ENCODE peak calls at places on chromosomes 7 and 10, in five cellular contexts. One of them, this sample, is unnamed.
A peak's percentile ranks its signal among the peaks of the same experiment; 100 is the strongest.

GRCh38 chr7:27187158-27187701 is 2.2 kb upstream of the HOXA11 start:
- DNase-seq in stimulated activated CD4-positive, alpha-beta T cell treated with anti-CD3 and anti-CD28 coated beads, Interleukin-12 subunit alpha, Interleukin-12 subunit beta, amount 100 ng/mL, for 4 hours: no peak
- DNase-seq in WTC11: no peak
- DNase-seq in ELF-1: no peak
- DNase-seq in NCI-H1105: no peak
- DNase-seq in this sample: no peak

GRCh38 chr10:125472037-125472607 is 210.8 kb downstream of the TEX36 start:
- DNase-seq in stimulated activated CD4-positive, alpha-beta T cell treated with anti-CD3 and anti-CD28 coated beads, Interleukin-12 subunit alpha, Interleukin-12 subunit beta, amount 100 ng/mL, for 4 hours: no peak
- DNase-seq in WTC11: no peak
- DNase-seq in ELF-1: no peak
- DNase-seq in NCI-H1105: no peak
- DNase-seq in this sample: no peak

GRCh38 chr7:74302745-74303221 is 13.6 kb downstream of the CLIP2 start:
- DNase-seq in stimulated activated CD4-positive, alpha-beta T cell treated with anti-CD3 and anti-CD28 coated beads, Interleukin-12 subunit alpha, Interleukin-12 subunit beta, amount 100 ng/mL, for 4 hours: no peak
- DNase-seq in WTC11: no peak
- DNase-seq in ELF-1: no peak
- DNase-seq in NCI-H1105: no peak
- DNase-seq in this sample: no peak

GRCh38 chr7:4738711-4739527 is 36.5 kb upstream of the AP5Z1 start:
- DNase-seq in stimulated activated CD4-positive, alpha-beta T cell treated with anti-CD3 and anti-CD28 coated beads, Interleukin-12 subunit alpha, Interleukin-12 subunit beta, amount 100 ng/mL, for 4 hours: no peak
- DNase-seq in WTC11: no peak
- DNase-seq in ELF-1: peak; percentile 91
- DNase-seq in NCI-H1105: no peak
- DNase-seq in this sample: peak; percentile 36

GRCh38 chr10:95836610-95837367 is 71.0 kb upstream of the CC2D2B start:
- DNase-seq in stimulated activated CD4-positive, alpha-beta T cell treated with anti-CD3 and anti-CD28 coated beads, Interleukin-12 subunit alpha, Interleukin-12 subunit beta, amount 100 ng/mL, for 4 hours: no peak
- DNase-seq in WTC11: no peak
- DNase-seq in ELF-1: no peak
- DNase-seq in NCI-H1105: no peak
- DNase-seq in this sample: no peak

GRCh38 chr10:9010093-9010492 is 955.6 kb downstream of the GATA3 start:
- DNase-seq in stimulated activated CD4-positive, alpha-beta T cell treated with anti-CD3 and anti-CD28 coated beads, Interleukin-12 subunit alpha, Interleukin-12 subunit beta, amount 100 ng/mL, for 4 hours: no peak
- DNase-seq in WTC11: no peak
- DNase-seq in ELF-1: no peak
- DNase-seq in NCI-H1105: no peak
- DNase-seq in this sample: peak; percentile 14

GRCh38 chr7:128174391-128174790 is 66.7 kb upstream of the LEP start:
- DNase-seq in stimulated activated CD4-positive, alpha-beta T cell treated with anti-CD3 and anti-CD28 coated beads, Interleukin-12 subunit alpha, Interleukin-12 subunit beta, amount 100 ng/mL, for 4 hours: no peak
- DNase-seq in WTC11: no peak
- DNase-seq in ELF-1: peak; percentile 29
- DNase-seq in NCI-H1105: no peak
- DNase-seq in this sample: no peak

GRCh38 chr10:75508814-75509306 is 77.4 kb downstream of the LRMDA start:
- DNase-seq in stimulated activated CD4-positive, alpha-beta T cell treated with anti-CD3 and anti-CD28 coated beads, Interleukin-12 subunit alpha, Interleukin-12 subunit beta, amount 100 ng/mL, for 4 hours: no peak
- DNase-seq in WTC11: no peak
- DNase-seq in ELF-1: peak; percentile 24
- DNase-seq in NCI-H1105: no peak
- DNase-seq in this sample: no peak

GRCh38 chr7:69739906-69740545 is 141.8 kb downstream of the AUTS2 start:
- DNase-seq in stimulated activated CD4-positive, alpha-beta T cell treated with anti-CD3 and anti-CD28 coated beads, Interleukin-12 subunit alpha, Interleukin-12 subunit beta, amount 100 ng/mL, for 4 hours: no peak
- DNase-seq in WTC11: no peak
- DNase-seq in ELF-1: peak; percentile 34
- DNase-seq in NCI-H1105: peak; percentile 14
- DNase-seq in this sample: no peak

GRCh38 chr7:19069842-19070241 is 47.6 kb downstream of the TWIST1 start:
- DNase-seq in stimulated activated CD4-positive, alpha-beta T cell treated with anti-CD3 and anti-CD28 coated beads, Interleukin-12 subunit alpha, Interleukin-12 subunit beta, amount 100 ng/mL, for 4 hours: no peak
- DNase-seq in WTC11: no peak
- DNase-seq in ELF-1: peak; percentile 18
- DNase-seq in NCI-H1105: no peak
- DNase-seq in this sample: no peak

GRCh38 chr7:69932034-69932628 is 333.9 kb downstream of the AUTS2 start:
- DNase-seq in stimulated activated CD4-positive, alpha-beta T cell treated with anti-CD3 and anti-CD28 coated beads, Interleukin-12 subunit alpha, Interleukin-12 subunit beta, amount 100 ng/mL, for 4 hours: no peak
- DNase-seq in WTC11: peak; percentile 12
- DNase-seq in ELF-1: peak; percentile 14
- DNase-seq in NCI-H1105: peak; percentile 25
- DNase-seq in this sample: no peak

GRCh38 chr7:36487756-36488336 is 98.2 kb downstream of the ANLN start:
- DNase-seq in stimulated activated CD4-positive, alpha-beta T cell treated with anti-CD3 and anti-CD28 coated beads, Interleukin-12 subunit alpha, Interleukin-12 subunit beta, amount 100 ng/mL, for 4 hours: no peak
- DNase-seq in WTC11: no peak
- DNase-seq in ELF-1: no peak
- DNase-seq in NCI-H1105: peak; percentile 57
- DNase-seq in this sample: no peak

GRCh38 chr7:123352957-123353356 is 153.2 kb upstream of the SLC13A1 start:
- DNase-seq in stimulated activated CD4-positive, alpha-beta T cell treated with anti-CD3 and anti-CD28 coated beads, Interleukin-12 subunit alpha, Interleukin-12 subunit beta, amount 100 ng/mL, for 4 hours: no peak
- DNase-seq in WTC11: no peak
- DNase-seq in ELF-1: no peak
- DNase-seq in NCI-H1105: no peak
- DNase-seq in this sample: no peak

GRCh38 chr7:90312745-90313144 is 8.4 kb downstream of the FAM237B start:
- DNase-seq in stimulated activated CD4-positive, alpha-beta T cell treated with anti-CD3 and anti-CD28 coated beads, Interleukin-12 subunit alpha, Interleukin-12 subunit beta, amount 100 ng/mL, for 4 hours: no peak
- DNase-seq in WTC11: no peak
- DNase-seq in ELF-1: no peak
- DNase-seq in NCI-H1105: no peak
- DNase-seq in this sample: no peak

GRCh38 chr7:44486693-44487092 is 3.8 kb downstream of the NUDCD3 start:
- DNase-seq in stimulated activated CD4-positive, alpha-beta T cell treated with anti-CD3 and anti-CD28 coated beads, Interleukin-12 subunit alpha, Interleukin-12 subunit beta, amount 100 ng/mL, for 4 hours: no peak
- DNase-seq in WTC11: no peak
- DNase-seq in ELF-1: no peak
- DNase-seq in NCI-H1105: no peak
- DNase-seq in this sample: no peak

GRCh38 chr10:38156416-38157269 is 62.5 kb downstream of the ZNF37A start:
- DNase-seq in stimulated activated CD4-positive, alpha-beta T cell treated with anti-CD3 and anti-CD28 coated beads, Interleukin-12 subunit alpha, Interleukin-12 subunit beta, amount 100 ng/mL, for 4 hours: no peak
- DNase-seq in WTC11: no peak
- DNase-seq in ELF-1: no peak
- DNase-seq in NCI-H1105: no peak
- DNase-seq in this sample: no peak

GRCh38 chr7:41700044-41700471 is 2.8 kb downstream of the INHBA start:
- DNase-seq in stimulated activated CD4-positive, alpha-beta T cell treated with anti-CD3 and anti-CD28 coated beads, Interleukin-12 subunit alpha, Interleukin-12 subunit beta, amount 100 ng/mL, for 4 hours: no peak
- DNase-seq in WTC11: no peak
- DNase-seq in ELF-1: no peak
- DNase-seq in NCI-H1105: no peak
- DNase-seq in this sample: no peak

GRCh38 chr7:33554046-33554445 is 351.3 kb upstream of the BMPER start:
- DNase-seq in stimulated activated CD4-positive, alpha-beta T cell treated with anti-CD3 and anti-CD28 coated beads, Interleukin-12 subunit alpha, Interleukin-12 subunit beta, amount 100 ng/mL, for 4 hours: no peak
- DNase-seq in WTC11: no peak
- DNase-seq in ELF-1: no peak
- DNase-seq in NCI-H1105: no peak
- DNase-seq in this sample: no peak

GRCh38 chr7:76155938-76156337 is 45.8 kb upstream of the SRRM3 start:
- DNase-seq in stimulated activated CD4-positive, alpha-beta T cell treated with anti-CD3 and anti-CD28 coated beads, Interleukin-12 subunit alpha, Interleukin-12 subunit beta, amount 100 ng/mL, for 4 hours: no peak
- DNase-seq in WTC11: no peak
- DNase-seq in ELF-1: no peak
- DNase-seq in NCI-H1105: no peak
- DNase-seq in this sample: no peak

GRCh38 chr7:22854158-22855048 is 31.8 kb upstream of the TOMM7 start:
- DNase-seq in stimulated activated CD4-positive, alpha-beta T cell treated with anti-CD3 and anti-CD28 coated beads, Interleukin-12 subunit alpha, Interleukin-12 subunit beta, amount 100 ng/mL, for 4 hours: peak; percentile 81
- DNase-seq in WTC11: peak; percentile 84
- DNase-seq in ELF-1: peak; percentile 90
- DNase-seq in NCI-H1105: peak; percentile 53
- DNase-seq in this sample: peak; percentile 81

GRCh38 chr7:21617916-21618390 is 75.1 kb downstream of the DNAH11 start:
- DNase-seq in stimulated activated CD4-positive, alpha-beta T cell treated with anti-CD3 and anti-CD28 coated beads, Interleukin-12 subunit alpha, Interleukin-12 subunit beta, amount 100 ng/mL, for 4 hours: no peak
- DNase-seq in WTC11: no peak
- DNase-seq in ELF-1: peak; percentile 59
- DNase-seq in NCI-H1105: no peak
- DNase-seq in this sample: no peak

GRCh38 chr7:138405496-138405895 is 54.6 kb upstream of the TRIM24 start:
- DNase-seq in stimulated activated CD4-positive, alpha-beta T cell treated with anti-CD3 and anti-CD28 coated beads, Interleukin-12 subunit alpha, Interleukin-12 subunit beta, amount 100 ng/mL, for 4 hours: no peak
- DNase-seq in WTC11: no peak
- DNase-seq in ELF-1: no peak
- DNase-seq in NCI-H1105: no peak
- DNase-seq in this sample: no peak

GRCh38 chr7:99742737-99743394 is 7.9 kb upstream of the CYP3A7 start:
- DNase-seq in stimulated activated CD4-positive, alpha-beta T cell treated with anti-CD3 and anti-CD28 coated beads, Interleukin-12 subunit alpha, Interleukin-12 subunit beta, amount 100 ng/mL, for 4 hours: no peak
- DNase-seq in WTC11: no peak
- DNase-seq in ELF-1: no peak
- DNase-seq in NCI-H1105: no peak
- DNase-seq in this sample: no peak

GRCh38 chr10:91201213-91201996 is 19.1 kb upstream of the PCGF5 start:
- DNase-seq in stimulated activated CD4-positive, alpha-beta T cell treated with anti-CD3 and anti-CD28 coated beads, Interleukin-12 subunit alpha, Interleukin-12 subunit beta, amount 100 ng/mL, for 4 hours: no peak
- DNase-seq in WTC11: no peak
- DNase-seq in ELF-1: no peak
- DNase-seq in NCI-H1105: no peak
- DNase-seq in this sample: no peak

GRCh38 chr7:50832744-50833143 is 50.0 kb upstream of the GRB10 start:
- DNase-seq in stimulated activated CD4-positive, alpha-beta T cell treated with anti-CD3 and anti-CD28 coated beads, Interleukin-12 subunit alpha, Interleukin-12 subunit beta, amount 100 ng/mL, for 4 hours: no peak
- DNase-seq in WTC11: no peak
- DNase-seq in ELF-1: no peak
- DNase-seq in NCI-H1105: no peak
- DNase-seq in this sample: no peak

GRCh38 chr10:103281753-103282152 is 4.8 kb downstream of the INA start:
- DNase-seq in stimulated activated CD4-positive, alpha-beta T cell treated with anti-CD3 and anti-CD28 coated beads, Interleukin-12 subunit alpha, Interleukin-12 subunit beta, amount 100 ng/mL, for 4 hours: no peak
- DNase-seq in WTC11: peak; percentile 90
- DNase-seq in ELF-1: peak; percentile 95
- DNase-seq in NCI-H1105: peak; percentile 82
- DNase-seq in this sample: no peak

GRCh38 chr10:49398000-49398861 is 2.3 kb upstream of the DRGX start:
- DNase-seq in stimulated activated CD4-positive, alpha-beta T cell treated with anti-CD3 and anti-CD28 coated beads, Interleukin-12 subunit alpha, Interleukin-12 subunit beta, amount 100 ng/mL, for 4 hours: peak; percentile 42
- DNase-seq in WTC11: peak; percentile 78
- DNase-seq in ELF-1: peak; percentile 84
- DNase-seq in NCI-H1105: no peak
- DNase-seq in this sample: peak; percentile 45

GRCh38 chr10:13340626-13341370 is 7.3 kb downstream of the SEPHS1 start:
- DNase-seq in stimulated activated CD4-positive, alpha-beta T cell treated with anti-CD3 and anti-CD28 coated beads, Interleukin-12 subunit alpha, Interleukin-12 subunit beta, amount 100 ng/mL, for 4 hours: no peak
- DNase-seq in WTC11: no peak
- DNase-seq in ELF-1: no peak
- DNase-seq in NCI-H1105: no peak
- DNase-seq in this sample: peak; percentile 24

GRCh38 chr10:76070861-76071260 is 639.4 kb downstream of the LRMDA start:
- DNase-seq in stimulated activated CD4-positive, alpha-beta T cell treated with anti-CD3 and anti-CD28 coated beads, Interleukin-12 subunit alpha, Interleukin-12 subunit beta, amount 100 ng/mL, for 4 hours: no peak
- DNase-seq in WTC11: no peak
- DNase-seq in ELF-1: no peak
- DNase-seq in NCI-H1105: no peak
- DNase-seq in this sample: no peak

This sample was measured in activated CD8-positive, alpha-beta memory T cell treated with anti-CD3 and anti-CD28 coated beads, Interleukin-2, amount 50 U/mL, for 4 hours.